ENCODE peak calls at places on chromosomes 13 and 19, in four cellular contexts. One of them, this sample, is unnamed. For H3K4me1, the result is how much of the 10 kb centered on the place peaks cover.

GRCh38 chr13:86569119-86569518 is 769.9 kb upstream of the SLITRK6 start:
- DNase-seq in pancreas: no peak
- DNase-seq in right lobe of liver: no peak
- DNase-seq in adrenal gland: no peak
- DNase-seq in this sample: no peak

GRCh38 chr13:26721251-26721939 is 39.2 kb downstream of the GPR12 start:
- DNase-seq in pancreas: no peak
- DNase-seq in right lobe of liver: no peak
- DNase-seq in adrenal gland: no peak
- DNase-seq in this sample: peak

GRCh38 chr19:2081873-2082810 is 14.0 kb downstream of the MOB3A start:
- DNase-seq in pancreas: no peak
- DNase-seq in right lobe of liver: no peak
- DNase-seq in adrenal gland: no peak
- DNase-seq in this sample: peak

GRCh38 chr13:51342706-51343105 is 3.2 kb downstream of the SERPINE3 start:
- DNase-seq in pancreas: no peak
- DNase-seq in right lobe of liver: no peak
- DNase-seq in adrenal gland: no peak
- DNase-seq in this sample: no peak

GRCh38 chr13:106566682-106567420 is 1.1 kb downstream of the ARGLU1 start:
- DNase-seq in pancreas: peak
- DNase-seq in right lobe of liver: peak
- DNase-seq in adrenal gland: peak
- DNase-seq in this sample: peak

GRCh38 chr13:90518398-90518797 is 829.1 kb upstream of the MIR17HG start:
- DNase-seq in pancreas: no peak
- DNase-seq in right lobe of liver: no peak
- DNase-seq in adrenal gland: no peak
- DNase-seq in this sample: no peak

GRCh38 chr13:75399168-75399878 is 82.6 kb downstream of the TBC1D4 start:
- DNase-seq in pancreas: no peak
- DNase-seq in right lobe of liver: no peak
- DNase-seq in adrenal gland: no peak
- DNase-seq in this sample: no peak

GRCh38 chr19:4597975-4598671 is 38.6 kb upstream of the SEMA6B start:
- DNase-seq in pancreas: peak
- DNase-seq in right lobe of liver: peak
- DNase-seq in adrenal gland: peak
- DNase-seq in this sample: peak

GRCh38 chr13:72181661-72182060 is 314.7 kb upstream of the DACH1 start:
- DNase-seq in pancreas: no peak
- DNase-seq in right lobe of liver: no peak
- DNase-seq in adrenal gland: no peak
- DNase-seq in this sample: no peak

GRCh38 chr19:51799998-51800848 is 5.3 kb downstream of the FPR3 start:
- DNase-seq in pancreas: peak
- DNase-seq in right lobe of liver: peak
- DNase-seq in adrenal gland: peak
- DNase-seq in this sample: no peak

GRCh38 chr19:661427-662196 is 1.4 kb downstream of the RNF126 start:
- DNase-seq in pancreas: peak
- DNase-seq in right lobe of liver: no peak
- DNase-seq in adrenal gland: no peak
- DNase-seq in this sample: peak

GRCh38 chr13:98478134-98479129 is 98.5 kb downstream of the STK24 start:
- DNase-seq in pancreas: no peak
- DNase-seq in right lobe of liver: no peak
- DNase-seq in adrenal gland: no peak
- DNase-seq in this sample: no peak

GRCh38 chr19:756232-756631 is 5.3 kb downstream of the MISP start:
- DNase-seq in pancreas: no peak
- DNase-seq in right lobe of liver: no peak
- DNase-seq in adrenal gland: no peak
- DNase-seq in this sample: peak

DNA sequence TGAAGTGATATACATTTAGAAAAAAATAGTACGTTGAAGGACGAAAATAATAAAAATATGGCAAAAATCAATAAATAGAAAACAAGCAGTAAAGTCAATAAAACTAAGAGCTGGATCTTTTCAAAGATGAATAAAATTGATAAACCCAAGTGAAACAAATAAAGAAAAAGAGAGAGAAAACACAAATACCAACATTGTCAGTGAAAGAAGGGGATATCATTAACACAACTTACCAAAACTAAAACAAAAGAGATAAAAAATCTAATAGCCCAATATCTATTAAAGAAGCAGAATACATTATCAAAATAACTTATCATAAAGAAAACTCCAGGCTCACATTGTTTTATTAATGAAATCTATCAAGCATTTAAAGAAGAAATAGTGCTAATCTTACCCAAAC is 675.1 kb downstream of the UQCRFS1 start:
- DNase-seq in pancreas: no peak
- DNase-seq in right lobe of liver: no peak
- DNase-seq in adrenal gland: no peak
- DNase-seq in this sample: no peak
- TF ChIP-seq CTCF in pancreas: no peak
- TF ChIP-seq CTCF in right lobe of liver: no peak
- TF ChIP-seq CTCF in adrenal gland: no peak
- TF ChIP-seq CTCF in this sample: no peak

GRCh38 chr19:57746580-57747471 is at the start of gene ZNF776:
- DNase-seq in pancreas: peak
- DNase-seq in right lobe of liver: peak
- DNase-seq in adrenal gland: peak
- DNase-seq in this sample: peak

GRCh38 chr19:57747472-57747807 is 825 bp downstream of the ZNF776 start:
- DNase-seq in pancreas: no peak
- DNase-seq in right lobe of liver: no peak
- DNase-seq in adrenal gland: no peak
- DNase-seq in this sample: no peak

GRCh38 chr19:57748029-57748428 is 1.4 kb downstream of the ZNF776 start:
- DNase-seq in pancreas: no peak
- DNase-seq in right lobe of liver: no peak
- DNase-seq in adrenal gland: no peak
- DNase-seq in this sample: no peak
- H3K4me3 ChIP-seq in pancreas: no peak
- H3K4me3 ChIP-seq in right lobe of liver: peak
- H3K4me3 ChIP-seq in adrenal gland: peak
- H3K4me3 ChIP-seq in this sample: no peak

GRCh38 chr13:24218977-24219376 is 58.5 kb downstream of the SPATA13 start:
- DNase-seq in pancreas: no peak
- DNase-seq in right lobe of liver: no peak
- DNase-seq in adrenal gland: no peak
- DNase-seq in this sample: no peak
- H3K4me1 ChIP-seq in pancreas: half or more
- H3K4me1 ChIP-seq in right lobe of liver: under half
- H3K4me1 ChIP-seq in adrenal gland: under half
- H3K4me1 ChIP-seq in this sample: under half

DNA sequence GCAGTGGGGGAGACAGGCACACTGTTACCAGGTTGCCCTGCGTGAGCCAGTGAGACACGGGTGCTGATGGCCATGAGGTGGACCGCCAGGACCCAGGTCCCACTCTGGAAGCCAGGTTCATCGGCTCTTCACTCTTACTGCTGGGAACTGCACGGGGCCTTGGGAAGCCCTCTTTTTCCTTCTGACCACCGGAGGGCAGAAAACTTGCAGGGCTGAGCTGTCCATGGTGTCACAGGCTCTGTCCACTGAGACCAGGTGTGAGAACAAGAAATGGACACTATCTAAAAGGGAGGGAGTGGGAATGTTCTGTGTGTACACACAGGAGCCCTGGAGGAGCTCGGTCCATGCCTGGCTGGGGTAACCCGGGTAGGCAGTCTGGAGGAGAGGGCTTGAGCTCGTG is 93.4 kb downstream of the UQCRFS1 start:
- DNase-seq in pancreas: no peak
- DNase-seq in right lobe of liver: no peak
- DNase-seq in adrenal gland: no peak
- DNase-seq in this sample: no peak
- TF ChIP-seq CTCF in pancreas: no peak
- TF ChIP-seq CTCF in right lobe of liver: peak
- TF ChIP-seq CTCF in adrenal gland: no peak
- TF ChIP-seq CTCF in this sample: no peak

GRCh38 chr19:14149509-14149994 is 13.2 kb upstream of the ASF1B start:
- DNase-seq in pancreas: no peak
- DNase-seq in right lobe of liver: peak
- DNase-seq in adrenal gland: peak
- DNase-seq in this sample: peak
- H3K4me3 ChIP-seq in pancreas: no peak
- H3K4me3 ChIP-seq in right lobe of liver: no peak
- H3K4me3 ChIP-seq in adrenal gland: no peak
- H3K4me3 ChIP-seq in this sample: no peak

GRCh38 chr19:45094158-45094557 is 1.2 kb downstream of the PPP1R37 start:
- DNase-seq in pancreas: no peak
- DNase-seq in right lobe of liver: no peak
- DNase-seq in adrenal gland: no peak
- DNase-seq in this sample: no peak
- H3K4me1 ChIP-seq in pancreas: under half
- H3K4me1 ChIP-seq in right lobe of liver: under half
- H3K4me1 ChIP-seq in adrenal gland: under half
- H3K4me1 ChIP-seq in this sample: under half

This sample was measured in mucosa of descending colon.